ENCODE peak calls at places on chromosomes 5 and 9, in nine cellular contexts. B is body of pancreas; K is PC-3; C is WERI-Rb-1; Z is CD8-positive, alpha-beta T cell; P is HCT116; Y is right atrium auricular region; U is ascending aorta; N is mammary epithelial cell. S is an unnamed sample.

GRCh38 chr5:80884851-80885697 is 75.1 kb upstream of the RASGRF2 start:
- DNase-seq in B (no peak), Y (no peak), Z (no peak), C (no peak), U (no peak), N (peak; percentile 6), K (peak; percentile 55), P (no peak), S (no peak)

GRCh38 chr5:121108725-121109124 is 644.6 kb downstream of the PRR16 start:
- DNase-seq in N (no peak), Z (no peak), B (no peak), P (no peak), U (no peak), Y (no peak), K (peak; percentile 2), C (no peak), S (peak; percentile 78)

GRCh38 chr5:117872798-117873368 is 1115.5 kb downstream of the DTWD2 start:
- DNase-seq in B (no peak), N (no peak), Y (no peak), Z (no peak), K (no peak), C (no peak), P (no peak), U (no peak), S (peak; percentile 42)

GRCh38 chr5:100731768-100732167 is 171.3 kb downstream of the ST8SIA4 start:
- DNase-seq in C (no peak), K (peak; percentile 17), U (no peak), Y (no peak), N (no peak), Z (peak; percentile 18), B (no peak), P (no peak), S (no peak)

GRCh38 chr5:82499845-82500244 is 221.7 kb upstream of the RPS23 start:
- DNase-seq in K (no peak), U (no peak), P (no peak), B (no peak), Z (no peak), N (no peak), Y (no peak), C (no peak), S (no peak)

GRCh38 chr5:84239509-84239908 is 145.2 kb downstream of the EDIL3 start:
- DNase-seq in Y (no peak), K (peak; percentile 73), P (no peak), U (no peak), C (no peak), N (peak; percentile 63), Z (no peak), B (no peak), S (no peak)

GRCh38 chr5:137778772-137779564 is 24.8 kb upstream of the HNRNPA0 start:
- DNase-seq in N (peak; percentile 24), K (peak; percentile 54), U (no peak), P (peak; percentile 44), Z (no peak), Y (no peak), B (no peak), C (no peak), S (no peak)

GRCh38 chr5:133801955-133802751 is 166.3 kb downstream of the C5orf15 start:
- DNase-seq in B (peak; percentile 42), K (peak; percentile 11), P (no peak), U (peak; percentile 15), N (no peak), C (no peak), Z (no peak), Y (peak; percentile 63), S (no peak)

GRCh38 chr9:76580832-76581231 is 121.8 kb downstream of the GCNT1 start:
- DNase-seq in Y (no peak), Z (no peak), K (no peak), P (no peak), U (no peak), C (no peak), B (no peak), N (no peak), S (no peak)

GRCh38 chr9:35598863-35599590 is 6.0 kb upstream of the TESK1 start:
- DNase-seq in K (no peak), Y (no peak), C (no peak), U (no peak), N (peak; percentile 10), P (no peak), B (no peak), Z (no peak), S (peak; percentile 51)

GRCh38 chr9:135158572-135158937 is 71.1 kb downstream of the OLFM1 start:
- DNase-seq in K (no peak), C (no peak), B (no peak), Z (no peak), U (no peak), Y (no peak), P (no peak), N (no peak), S (no peak)

GRCh38 chr5:37900692-37901091 is 60.9 kb upstream of the GDNF start:
- DNase-seq in Y (peak; percentile 70), Z (no peak), N (peak; percentile 24), U (no peak), K (peak; percentile 54), P (peak; percentile 10), C (peak; percentile 54), B (no peak), S (peak; percentile 65)

GRCh38 chr5:116862632-116863455 is 288.2 kb upstream of the SEMA6A start:
- DNase-seq in Z (no peak), C (no peak), K (no peak), Y (no peak), P (no peak), U (no peak), N (no peak), B (no peak), S (no peak)

GRCh38 chr5:174356536-174356935 is 311.0 kb downstream of the NSG2 start:
- DNase-seq in C (no peak), N (no peak), U (no peak), Y (no peak), P (no peak), Z (no peak), K (no peak), B (no peak), S (no peak)

DNA sequence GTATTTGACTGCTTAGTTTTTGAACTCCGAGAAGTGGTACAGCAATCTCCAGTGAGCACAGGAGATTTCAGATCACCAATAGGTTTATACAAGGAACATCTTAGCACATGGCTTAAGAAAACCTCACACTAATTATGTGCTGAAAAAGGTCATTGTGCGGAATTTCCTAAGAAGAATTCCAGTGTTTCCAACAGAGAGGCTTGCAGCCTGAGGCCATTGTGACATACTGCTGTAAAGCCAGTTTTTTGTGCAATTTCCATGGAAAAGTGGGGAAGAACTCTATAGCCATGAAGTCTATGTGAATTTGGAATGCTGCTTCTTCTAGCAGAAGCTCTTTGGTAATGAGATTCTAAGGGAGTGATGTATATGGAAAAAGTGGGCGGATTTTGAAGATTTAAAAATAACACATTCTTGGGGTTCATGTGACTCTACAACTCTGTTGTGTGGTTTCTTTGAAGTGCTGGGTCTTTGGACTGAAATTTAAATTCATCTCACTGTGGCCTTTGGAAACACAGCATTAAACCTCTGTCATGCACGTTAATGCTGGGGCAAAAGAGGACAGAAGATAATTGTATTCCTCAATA is 110.5 kb upstream of the CD180 start:
- DNase-seq in C (no peak), P (no peak), Y (no peak), Z (no peak), K (no peak), U (no peak), B (no peak), N (no peak), S (no peak)
- TF ChIP-seq CTCF in C (no peak), P (no peak), Y (no peak), Z (no peak), K (no peak), U (no peak), B (no peak), N (no peak), S (no peak)

GRCh38 chr9:137416563-137417151 is 6.3 kb downstream of the EXD3 start:
- DNase-seq in Z (no peak), N (no peak), P (no peak), C (no peak), K (no peak), U (no peak), B (no peak), Y (no peak), S (no peak)

GRCh38 chr9:137416006-137416562 is 6.9 kb downstream of the EXD3 start:
- DNase-seq in K (no peak), C (no peak), B (no peak), N (no peak), U (no peak), Z (no peak), P (no peak), Y (no peak), S (no peak)

GRCh38 chr9:137421838-137422667 is 909 bp downstream of the EXD3 start:
- DNase-seq in K (no peak), P (no peak), N (no peak), Z (no peak), Y (no peak), C (no peak), U (no peak), B (no peak), S (no peak)

GRCh38 chr9:137415451-137415850 is 7.5 kb downstream of the EXD3 start:
- DNase-seq in K (no peak), U (no peak), N (no peak), P (no peak), B (no peak), C (no peak), Z (no peak), Y (no peak), S (no peak)

GRCh38 chr9:137417161-137418021 is 5.6 kb downstream of the EXD3 start:
- DNase-seq in U (no peak), C (no peak), B (no peak), N (no peak), P (no peak), K (no peak), Z (no peak), Y (no peak), S (no peak)
- H3K27ac ChIP-seq in U (peak overlapping the region; percentile 41), C (no peak overlapping the region), B (no peak overlapping the region), N (no peak overlapping the region), P (no peak overlapping the region), K (no peak overlapping the region), Z (no peak overlapping the region), Y (no peak overlapping the region), S (no peak overlapping the region)

GRCh38 chr5:141374627-141375026 is 936 bp downstream of the PCDHGA6 start:
- DNase-seq in B (no peak), Y (no peak), N (no peak), C (no peak), Z (no peak), U (no peak), K (no peak), P (no peak), S (no peak)
- H3K9me3 ChIP-seq in B (peaks cover 15% of the 10 kb centered on the region), Y (peaks cover 15% of the 10 kb centered on the region), N (peaks cover 24% of the 10 kb centered on the region), C (peaks cover 30% of the 10 kb centered on the region), Z (peaks cover 5% of the 10 kb centered on the region), U (peaks cover 100% of the 10 kb centered on the region), K (peaks cover 3% of the 10 kb centered on the region), P (peaks cover 12% of the 10 kb centered on the region), S (peaks cover 52% of the 10 kb centered on the region)

GRCh38 chr5:19001527-19001926 is 986.5 kb downstream of the CDH18 start:
- DNase-seq in K (no peak), B (no peak), P (no peak), Y (no peak), C (peak; percentile 75), Z (no peak), U (no peak), N (no peak), S (no peak)

GRCh38 chr5:19001054-19001453 is 986.9 kb downstream of the CDH18 start:
- DNase-seq in C (peak; percentile 62), K (no peak), B (no peak), Z (no peak), P (no peak), Y (no peak), U (no peak), N (no peak), S (no peak)

GRCh38 chr5:19002111-19002510 is 985.9 kb downstream of the CDH18 start:
- DNase-seq in Z (no peak), U (no peak), N (peak; percentile 32), B (no peak), K (no peak), C (no peak), Y (no peak), P (no peak), S (no peak)

GRCh38 chr5:18999478-18999877 is 988.5 kb downstream of the CDH18 start:
- DNase-seq in B (no peak), Z (no peak), P (no peak), C (no peak), N (no peak), K (no peak), U (no peak), Y (no peak), S (no peak)
- TF ChIP-seq CTCF in B (no peak), Z (no peak), P (no peak), C (no peak), N (no peak), K (no peak), U (no peak), Y (no peak), S (no peak)

S was measured in endodermal cell.